ENCODE peak calls at places on chromosome 16, in six cellular contexts. Q, M, K, C, P and N are unnamed samples.

GRCh38 chr16:80804451-80805383 is at the start of gene CDYL2:
- DNase-seq in C (peak), Q (peak), P (no peak), K (no peak), M (no peak), N (no peak)

GRCh38 chr16:22232277-22233049 is 26.4 kb downstream of the EEF2K start:
- DNase-seq in K (no peak), Q (peak), M (no peak), P (no peak), C (no peak), N (no peak)

GRCh38 chr16:27751676-27752075 is 201.7 kb downstream of the KATNIP start:
- DNase-seq in K (no peak), Q (no peak), C (no peak), P (no peak), M (no peak), N (no peak)

GRCh38 chr16:88063201-88063773 is 112.1 kb downstream of the BANP start:
- DNase-seq in K (no peak), Q (no peak), P (no peak), M (peak), C (no peak), N (no peak)

GRCh38 chr16:70715113-70715711 is 29.4 kb upstream of the MTSS2 start:
- DNase-seq in Q (peak), C (no peak), P (no peak), M (peak), K (peak), N (no peak)

GRCh38 chr16:83717814-83718213 is 90.0 kb upstream of the HSBP1 start:
- DNase-seq in K (no peak), C (no peak), M (no peak), P (no peak), Q (no peak), N (no peak)

GRCh38 chr16:89006036-89006752 is 29.2 kb upstream of the CBFA2T3 start:
- DNase-seq in K (no peak), C (no peak), Q (no peak), P (no peak), M (no peak), N (no peak)

GRCh38 chr16:11669380-11670146 is 1.3 kb downstream of the SNN start:
- DNase-seq in M (peak), C (peak), Q (peak), K (no peak), P (no peak), N (no peak)

GRCh38 chr16:58882292-58882691 is 148.2 kb upstream of the GOT2 start:
- DNase-seq in K (no peak), Q (no peak), P (no peak), M (no peak), C (peak), N (no peak)

GRCh38 chr16:1772362-1772907 is at the start of gene EME2:
- DNase-seq in C (peak), P (no peak), M (no peak), K (no peak), Q (peak), N (no peak)

GRCh38 chr16:64751906-64752305 is 370.0 kb downstream of the CDH11 start:
- DNase-seq in P (no peak), C (no peak), M (no peak), Q (no peak), K (no peak), N (no peak)

GRCh38 chr16:47260496-47260895 is 116.8 kb upstream of the NETO2 start:
- DNase-seq in M (no peak), P (no peak), Q (no peak), C (no peak), K (no peak), N (no peak)

GRCh38 chr16:90009172-90009899 is 9.9 kb downstream of the DBNDD1 start:
- DNase-seq in Q (no peak), C (no peak), P (no peak), M (no peak), K (no peak), N (no peak)

GRCh38 chr16:56682703-56683397 is 580 bp downstream of the MT1X start:
- DNase-seq in K (no peak), M (no peak), Q (peak), P (no peak), C (no peak), N (no peak)

GRCh38 chr16:52543654-52544053 is 3.3 kb downstream of the TOX3 start:
- DNase-seq in Q (no peak), P (no peak), C (no peak), K (no peak), M (no peak), N (no peak)

GRCh38 chr16:11672206-11673090 is 4.2 kb downstream of the SNN start:
- DNase-seq in P (no peak), C (no peak), M (no peak), K (no peak), Q (no peak), N (no peak)

GRCh38 chr16:50844840-50845239 is 103.0 kb downstream of the CYLD start:
- DNase-seq in Q (no peak), M (no peak), K (no peak), P (peak), C (no peak), N (no peak)

GRCh38 chr16:68732068-68732680 is 4.9 kb upstream of the CDH1 start:
- DNase-seq in K (peak), M (peak), C (no peak), Q (peak), P (no peak), N (no peak)

GRCh38 chr16:76639685-76640289 is 362.6 kb downstream of the CNTNAP4 start:
- DNase-seq in K (no peak), M (no peak), C (no peak), Q (no peak), P (no peak), N (no peak)
- TF ChIP-seq CTCF in K (no peak), M (no peak), C (no peak), Q (no peak), P (no peak), N (peak)

GRCh38 chr16:85231959-85232358 is 119.7 kb upstream of the CIBAR2 start:
- DNase-seq in M (peak), P (no peak), K (no peak), Q (no peak), C (no peak), N (no peak)

GRCh38 chr16:85232369-85233142 is 120.3 kb upstream of the CIBAR2 start:
- DNase-seq in C (no peak), M (peak), K (no peak), Q (no peak), P (no peak), N (no peak)

GRCh38 chr16:85235988-85236831 is 123.9 kb upstream of the CIBAR2 start:
- DNase-seq in C (peak), K (no peak), Q (no peak), M (peak), P (no peak), N (no peak)

GRCh38 chr16:85233520-85233919 is 121.2 kb upstream of the CIBAR2 start:
- DNase-seq in K (no peak), C (no peak), M (peak), Q (no peak), P (no peak), N (no peak)

GRCh38 chr16:85234310-85235235 is 122.3 kb upstream of the CIBAR2 start:
- DNase-seq in M (peak), C (no peak), K (peak), P (no peak), Q (peak), N (peak)
- TF ChIP-seq CTCF in M (peak), C (no peak), K (no peak), P (peak), Q (no peak), N (no peak)

GRCh38 chr16:75301804-75302203 is 50.4 kb upstream of the BCAR1 start:
- DNase-seq in K (no peak), C (no peak), P (no peak), Q (no peak), M (no peak), N (no peak)

GRCh38 chr16:75306102-75306762 is 54.8 kb upstream of the BCAR1 start:
- DNase-seq in C (no peak), M (no peak), Q (peak), P (no peak), K (no peak), N (no peak)

GRCh38 chr16:75305364-75306101 is 54.1 kb upstream of the BCAR1 start:
- DNase-seq in P (no peak), K (peak), C (no peak), M (peak), Q (peak), N (no peak)

GRCh38 chr16:75307506-75307905 is 56.1 kb upstream of the BCAR1 start:
- DNase-seq in K (no peak), C (no peak), M (no peak), Q (no peak), P (no peak), N (no peak)

DNA sequence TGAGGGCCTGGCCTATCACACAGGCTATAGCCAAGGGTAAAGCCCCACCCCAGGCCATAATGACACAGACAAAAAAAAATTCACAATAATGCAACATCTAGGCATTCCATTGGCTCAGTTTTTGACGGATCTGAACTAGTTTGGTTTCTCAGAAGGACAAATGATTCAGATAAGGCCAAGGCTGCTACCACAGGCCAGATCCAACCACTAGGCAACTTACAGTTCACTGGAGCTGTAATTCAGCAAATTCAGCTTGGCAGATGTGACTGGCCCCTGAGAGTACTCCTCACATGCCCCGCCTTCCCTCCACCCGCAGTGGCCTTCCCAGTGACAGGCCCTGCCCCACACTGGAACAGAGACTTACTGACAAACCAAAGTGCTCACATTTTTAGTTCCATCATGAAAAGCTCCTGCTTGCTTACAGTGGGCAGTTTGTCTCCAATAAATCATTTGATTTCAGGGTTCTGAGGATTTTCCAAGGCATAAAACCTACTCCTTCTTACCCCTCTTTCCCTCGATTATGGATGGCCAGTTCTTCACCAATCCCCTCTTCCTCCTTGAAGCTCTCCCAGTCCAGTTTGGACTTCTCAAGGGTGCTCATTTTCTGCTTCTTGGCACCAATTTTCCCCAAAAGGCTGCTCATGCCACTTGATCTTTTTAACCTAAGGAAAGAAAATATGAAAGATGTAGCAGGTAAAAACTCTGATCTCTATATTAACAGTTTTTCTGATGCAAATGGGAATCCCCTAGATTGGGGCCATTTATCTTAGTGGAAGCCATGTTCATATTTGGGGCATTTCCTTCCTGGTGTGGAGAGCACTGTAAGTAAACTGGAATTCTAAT is 53.3 kb upstream of the BCAR1 start:
- DNase-seq in M (peak), P (no peak), K (no peak), Q (peak), C (no peak), N (no peak)
- TF ChIP-seq CTCF in M (no peak), P (no peak), K (no peak), Q (no peak), C (no peak), N (no peak)

DNA sequence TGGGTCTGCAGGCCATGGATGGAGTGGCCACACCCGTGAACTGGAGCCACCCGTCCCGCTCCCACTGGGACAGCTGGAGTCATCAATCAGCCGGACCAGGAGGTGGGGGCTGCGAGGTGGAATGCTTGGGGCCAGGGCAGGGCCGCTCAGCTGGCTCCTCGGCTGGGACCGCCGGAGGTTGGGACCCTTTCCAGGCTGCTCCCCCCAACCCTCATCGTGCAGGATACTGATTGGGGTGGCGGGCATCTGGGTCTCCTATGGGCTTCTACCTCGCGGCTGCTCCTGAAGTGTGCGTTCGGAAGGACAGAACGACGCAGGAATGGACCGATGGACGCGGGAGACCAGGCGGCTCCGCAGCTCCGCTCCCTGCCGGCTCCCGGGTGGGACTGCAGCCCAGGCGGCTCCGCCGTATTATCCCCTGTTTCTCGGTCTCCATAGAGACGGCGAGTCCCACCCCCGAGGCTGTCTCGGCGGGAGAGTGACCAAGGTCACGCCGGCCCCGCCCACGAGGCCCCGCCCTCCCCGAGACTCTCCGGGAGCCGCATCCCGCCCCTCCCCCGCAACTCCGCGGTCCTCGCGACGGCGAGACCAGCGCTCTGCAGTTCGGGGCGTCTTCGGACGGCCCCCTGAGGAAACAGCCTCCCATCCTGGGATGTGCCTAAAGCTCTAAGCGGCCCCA is at the start of gene TPPP3:
- DNase-seq in Q (peak), P (no peak), M (peak), K (peak), C (peak), N (peak)
- TF ChIP-seq CTCF in Q (peak), P (peak), M (peak), K (peak), C (no peak), N (peak)

DNA sequence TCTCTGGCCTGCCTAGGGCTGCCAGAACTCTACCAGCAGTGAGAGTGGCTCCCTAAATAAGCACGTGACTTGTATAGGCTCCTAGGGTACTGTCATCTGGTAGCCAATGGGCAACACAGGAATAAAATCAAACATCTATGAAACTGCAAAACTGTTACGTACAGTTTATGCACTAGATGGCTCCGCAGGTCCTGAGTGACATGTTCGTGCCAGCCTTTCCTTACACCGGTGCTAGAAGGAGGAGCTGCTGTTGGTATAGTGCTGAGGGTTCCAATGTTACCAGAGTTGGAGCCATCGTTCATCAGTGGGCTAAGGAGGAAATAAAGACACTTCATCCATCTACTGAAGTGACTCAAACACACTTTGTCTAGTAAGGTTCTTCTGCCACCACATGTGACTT is 63.2 kb upstream of the TRAP1 start:
- DNase-seq in Q (no peak), P (no peak), C (no peak), M (no peak), K (no peak), N (no peak)
- TF ChIP-seq CTCF in Q (no peak), P (no peak), C (no peak), M (no peak), K (no peak), N (peak)

DNA sequence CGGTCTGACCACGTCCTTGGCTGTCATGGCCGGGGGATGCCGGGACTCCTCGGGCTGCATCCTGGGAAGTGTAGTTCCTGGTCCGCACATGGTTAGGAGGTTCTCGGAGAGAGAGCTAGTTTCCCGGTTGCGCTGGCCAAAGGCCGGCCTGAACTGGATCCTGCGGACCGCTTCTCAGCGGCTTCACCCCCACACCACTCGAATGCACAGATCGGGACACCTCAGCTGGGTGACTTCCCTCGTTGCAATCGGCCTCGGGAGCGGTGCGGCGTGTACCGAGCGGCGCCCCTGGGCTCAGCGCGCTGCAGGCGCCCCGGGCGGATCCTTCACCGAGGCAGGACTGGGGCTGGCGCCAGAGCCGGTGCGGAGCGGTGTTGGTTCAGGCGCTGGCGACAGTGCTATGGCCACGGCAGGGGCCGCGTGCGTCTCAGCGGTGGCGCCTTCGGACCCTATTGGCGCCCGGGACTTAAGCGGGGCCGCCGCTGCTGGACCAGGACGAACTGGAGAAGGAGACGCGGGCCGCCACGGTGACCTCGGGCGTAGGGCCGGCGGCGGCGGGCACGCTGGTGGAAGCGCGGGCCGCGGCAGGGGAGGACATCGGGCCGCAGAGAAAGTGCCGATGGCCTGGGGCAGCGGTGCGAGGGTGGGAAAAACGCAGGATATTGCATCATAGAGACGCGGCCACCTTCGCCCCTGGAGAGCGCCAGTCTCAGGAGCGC is 11.5 kb downstream of the ZNF629 start:
- DNase-seq in Q (peak), C (peak), M (peak), P (no peak), K (peak), N (peak)
- TF ChIP-seq CTCF in Q (no peak), C (no peak), M (no peak), P (no peak), K (no peak), N (no peak)

GRCh38 chr16:67226804-67227566 is at the start of gene TMEM208:
- DNase-seq in M (peak), C (peak), K (peak), P (peak), Q (peak), N (peak)
- TF ChIP-seq CTCF in M (peak), C (no peak), K (no peak), P (no peak), Q (no peak), N (peak)